ENCODE peak calls at places on chromosomes 7 and 10, in nine cellular contexts. O, V, K, Z, G, R, T, S and B are unnamed samples.

GRCh38 chr7:36287371-36288241 is 102.1 kb upstream of the ANLN start:
- DNase-seq in O (no peak), V (peak; percentile 82), K (no peak), Z (peak; percentile 76), G (no peak), R (no peak), T (no peak), S (no peak), B (no peak)

GRCh38 chr7:93374345-93374940 is 142.3 kb downstream of the VPS50 start:
- DNase-seq in O (no peak), V (peak; percentile 59), K (no peak), Z (no peak), G (no peak), R (peak; percentile 39), T (peak; percentile 20), S (no peak), B (no peak)

GRCh38 chr7:10718768-10719167 is 254.9 kb upstream of the PHF14 start:
- DNase-seq in O (no peak), V (no peak), K (no peak), Z (no peak), G (no peak), R (no peak), T (no peak), S (no peak), B (no peak)

GRCh38 chr10:72298774-72299519 is 25.2 kb downstream of the DDIT4 start:
- DNase-seq in O (no peak), V (no peak), K (no peak), Z (no peak), G (no peak), R (no peak), T (no peak), S (no peak), B (no peak)

GRCh38 chr7:128880791-128881457 is 18.3 kb downstream of the ATP6V1F start:
- DNase-seq in O (no peak), V (no peak), K (no peak), Z (no peak), G (no peak), R (no peak), T (no peak), S (peak; percentile 11), B (no peak)

GRCh38 chr10:112288526-112288925 is 5.3 kb downstream of the TECTB start:
- DNase-seq in O (no peak), V (no peak), K (no peak), Z (no peak), G (no peak), R (no peak), T (no peak), S (no peak), B (no peak)

GRCh38 chr7:65441010-65441409 is 67.4 kb downstream of the ZNF92 start:
- DNase-seq in O (no peak), V (no peak), K (no peak), Z (no peak), G (no peak), R (peak; percentile 45), T (peak; percentile 77), S (no peak), B (no peak)

GRCh38 chr10:89073719-89074118 is 83.1 kb downstream of the FAS start:
- DNase-seq in O (no peak), V (no peak), K (no peak), Z (no peak), G (no peak), R (no peak), T (no peak), S (no peak), B (no peak)

GRCh38 chr7:3301831-3302618 is 973 bp downstream of the SDK1 start:
- DNase-seq in O (no peak), V (no peak), K (no peak), Z (no peak), G (no peak), R (peak; percentile 29), T (no peak), S (no peak), B (no peak)

GRCh38 chr7:19852192-19852591 is 78.8 kb upstream of the TMEM196 start:
- DNase-seq in O (no peak), V (no peak), K (no peak), Z (no peak), G (no peak), R (no peak), T (no peak), S (no peak), B (no peak)

GRCh38 chr7:22016547-22016946 is 70.8 kb upstream of the CDCA7L start:
- DNase-seq in O (no peak), V (peak; percentile 12), K (no peak), Z (no peak), G (no peak), R (no peak), T (no peak), S (no peak), B (no peak)

GRCh38 chr10:59808896-59809643 is 55.8 kb upstream of the MRLN start:
- DNase-seq in O (peak; percentile 67), V (peak; percentile 54), K (no peak), Z (peak; percentile 84), G (no peak), R (peak; percentile 37), T (peak; percentile 57), S (peak; percentile 72), B (peak; percentile 66)

GRCh38 chr7:73668103-73668937 is 689 bp downstream of the VPS37D start:
- DNase-seq in O (no peak), V (peak; percentile 33), K (no peak), Z (no peak), G (no peak), R (no peak), T (no peak), S (no peak), B (no peak)

GRCh38 chr10:86372785-86373239 is 6.2 kb upstream of the GRID1 start:
- DNase-seq in O (no peak), V (no peak), K (no peak), Z (peak; percentile 18), G (peak; percentile 64), R (no peak), T (no peak), S (no peak), B (peak; percentile 45)

GRCh38 chr7:141973673-141974072 is at the start of gene TAS2R38:
- DNase-seq in O (no peak), V (no peak), K (no peak), Z (no peak), G (no peak), R (no peak), T (no peak), S (no peak), B (no peak)

GRCh38 chr7:105015631-105015965 is 1.6 kb downstream of the KMT2E start:
- DNase-seq in O (peak; percentile 37), V (peak; percentile 47), K (no peak), Z (no peak), G (no peak), R (peak; percentile 41), T (no peak), S (no peak), B (no peak)

GRCh38 chr7:137667633-137668387 is 179.0 kb downstream of the DGKI start:
- DNase-seq in O (no peak), V (no peak), K (no peak), Z (no peak), G (no peak), R (peak; percentile 88), T (peak; percentile 85), S (no peak), B (no peak)

GRCh38 chr10:83458611-83459010 is 680.7 kb upstream of the GHITM start:
- DNase-seq in O (no peak), V (no peak), K (no peak), Z (no peak), G (no peak), R (no peak), T (no peak), S (no peak), B (no peak)

GRCh38 chr10:63352976-63353375 is 112.8 kb downstream of the JMJD1C start:
- DNase-seq in O (no peak), V (no peak), K (no peak), Z (no peak), G (no peak), R (no peak), T (no peak), S (no peak), B (no peak)
- H3K36me3 ChIP-seq in O (no peaks in the 10 kb centered on the region), V (no peaks in the 10 kb centered on the region), K (no peaks in the 10 kb centered on the region), Z (no peaks in the 10 kb centered on the region), G (no peaks in the 10 kb centered on the region), R (no peaks in the 10 kb centered on the region), T (no peaks in the 10 kb centered on the region), S (no peaks in the 10 kb centered on the region), B (no peaks in the 10 kb centered on the region)

GRCh38 chr7:17331891-17332501 is 33.5 kb downstream of the AHR start:
- DNase-seq in O (no peak), V (no peak), K (no peak), Z (no peak), G (no peak), R (peak; percentile 29), T (no peak), S (no peak), B (no peak)
- H3K36me3 ChIP-seq in O (peaks cover 35% of the 10 kb centered on the region), V (no peaks in the 10 kb centered on the region), K (peaks cover 13% of the 10 kb centered on the region), Z (no peaks in the 10 kb centered on the region), G (peaks cover 74% of the 10 kb centered on the region), R (peaks cover 6% of the 10 kb centered on the region), T (peaks cover 33% of the 10 kb centered on the region), S (peaks cover 84% of the 10 kb centered on the region), B (peaks cover 28% of the 10 kb centered on the region)

GRCh38 chr10:63491558-63492316 is 26.0 kb upstream of the JMJD1C start:
- DNase-seq in O (peak; percentile 40), V (no peak), K (no peak), Z (no peak), G (no peak), R (peak; percentile 74), T (peak; percentile 81), S (no peak), B (peak; percentile 60)

GRCh38 chr10:63489838-63490237 is 24.1 kb upstream of the JMJD1C start:
- DNase-seq in O (no peak), V (no peak), K (no peak), Z (no peak), G (no peak), R (no peak), T (no peak), S (no peak), B (no peak)

GRCh38 chr10:63494951-63495350 is 26.2 kb upstream of the REEP3 start:
- DNase-seq in O (no peak), V (no peak), K (no peak), Z (no peak), G (no peak), R (no peak), T (no peak), S (no peak), B (no peak)

GRCh38 chr10:63496561-63496960 is 24.6 kb upstream of the REEP3 start:
- DNase-seq in O (no peak), V (no peak), K (no peak), Z (no peak), G (no peak), R (no peak), T (no peak), S (no peak), B (no peak)

GRCh38 chr10:63492788-63493403 is 27.1 kb upstream of the JMJD1C start:
- DNase-seq in O (no peak), V (no peak), K (no peak), Z (no peak), G (no peak), R (no peak), T (no peak), S (no peak), B (no peak)
- H3K36me3 ChIP-seq in O (no peaks in the 10 kb centered on the region), V (no peaks in the 10 kb centered on the region), K (no peaks in the 10 kb centered on the region), Z (no peaks in the 10 kb centered on the region), G (no peaks in the 10 kb centered on the region), R (no peaks in the 10 kb centered on the region), T (peaks cover 3% of the 10 kb centered on the region), S (no peaks in the 10 kb centered on the region), B (no peaks in the 10 kb centered on the region)

DNA sequence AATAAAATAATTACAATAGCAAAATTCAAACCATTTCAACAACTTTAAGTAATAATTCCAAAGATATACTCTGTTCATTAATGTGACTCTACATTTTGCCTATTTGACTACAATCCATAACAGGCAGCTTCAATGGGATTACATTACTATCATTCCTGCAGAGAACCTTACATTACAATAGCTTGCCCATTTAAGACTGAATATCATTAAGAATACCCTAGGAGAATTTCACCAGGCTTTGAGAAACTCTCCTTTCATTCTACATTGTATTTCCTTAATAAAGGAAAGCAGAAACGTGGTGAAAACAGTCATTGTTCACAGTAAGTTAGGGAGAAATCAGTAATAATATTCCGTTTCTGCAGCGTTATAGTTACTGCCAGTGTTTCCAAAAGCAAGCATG is 209.5 kb downstream of the GLI3 start:
- DNase-seq in O (no peak), V (no peak), K (no peak), Z (no peak), G (no peak), R (no peak), T (no peak), S (no peak), B (no peak)
- H3K36me3 ChIP-seq in O (no peaks in the 10 kb centered on the region), V (no peaks in the 10 kb centered on the region), K (no peaks in the 10 kb centered on the region), Z (no peaks in the 10 kb centered on the region), G (peaks cover 46% of the 10 kb centered on the region), R (peaks cover 29% of the 10 kb centered on the region), T (peaks cover 15% of the 10 kb centered on the region), S (peaks cover 15% of the 10 kb centered on the region), B (peaks cover 23% of the 10 kb centered on the region)